ENCODE peak calls at places on chromosomes 11 and 22, in five cellular contexts. B is MM.1S, R is HCT116, V is neural progenitor cell, Y is fibroblast of lung. E is an unnamed sample.
A peak's percentile ranks its signal among the peaks of the same experiment; 100 is the strongest.

GRCh38 chr11:134686418-134686817 is 274.4 kb upstream of the B3GAT1 start:
- DNase-seq in B (no peak), R (no peak), V (peak; percentile 63), Y (no peak), E (no peak)

GRCh38 chr22:43991316-43992020 is 32.6 kb upstream of the PARVB start:
- DNase-seq in B (no peak), R (no peak), V (no peak), Y (no peak), E (no peak)

GRCh38 chr22:44845191-44845590 is 92.8 kb downstream of the ARHGAP8 start:
- DNase-seq in B (no peak), R (no peak), V (no peak), Y (no peak), E (peak; percentile 55)

GRCh38 chr11:94730153-94730552 is 38.0 kb upstream of the AMOTL1 start:
- DNase-seq in B (no peak), R (no peak), V (no peak), Y (no peak), E (no peak)

GRCh38 chr11:132942611-132943324 is 589.5 kb downstream of the OPCML start:
- DNase-seq in B (no peak), R (no peak), V (peak; percentile 57), Y (no peak), E (no peak)

GRCh38 chr22:23608583-23608982 is 23.5 kb downstream of the DRICH1 start:
- DNase-seq in B (no peak), R (no peak), V (peak; percentile 88), Y (peak; percentile 20), E (peak; percentile 89)

GRCh38 chr11:60168306-60168705 is 14.6 kb downstream of the MS4A6A start:
- DNase-seq in B (no peak), R (no peak), V (no peak), Y (no peak), E (no peak)

GRCh38 chr22:22745225-22746060 is 101.0 kb downstream of the GGTLC2 start:
- DNase-seq in B (peak; percentile 72), R (no peak), V (peak; percentile 71), Y (no peak), E (no peak)

GRCh38 chr22:49284931-49285330 is 542.7 kb downstream of the BRD1 start:
- DNase-seq in B (no peak), R (no peak), V (no peak), Y (no peak), E (no peak)

GRCh38 chr22:20526628-20527355 is 19.4 kb downstream of the MED15 start:
- DNase-seq in B (no peak), R (no peak), V (no peak), Y (peak; percentile 86), E (peak; percentile 84)

GRCh38 chr11:124762077-124762623 is at the start of gene ESAM:
- DNase-seq in B (peak; percentile 81), R (no peak), V (peak; percentile 72), Y (no peak), E (no peak)

GRCh38 chr11:122882189-122882808 is at the start of gene JHY:
- DNase-seq in B (no peak), R (no peak), V (no peak), Y (no peak), E (no peak)

GRCh38 chr11:94525933-94526332 is 13.7 kb downstream of the C11orf97 start:
- DNase-seq in B (no peak), R (no peak), V (peak; percentile 57), Y (peak; percentile 79), E (no peak)

GRCh38 chr11:64870176-64870892 is 8.1 kb downstream of the EHD1 start:
- DNase-seq in B (no peak), R (no peak), V (peak; percentile 18), Y (peak; percentile 81), E (peak; percentile 97)

GRCh38 chr11:119144825-119145476 is 3.9 kb upstream of the ABCG4 start:
- DNase-seq in B (peak; percentile 63), R (peak; percentile 78), V (peak; percentile 88), Y (peak; percentile 71), E (peak; percentile 96)

GRCh38 chr11:71163371-71163770 is 89.0 kb downstream of the SHANK2 start:
- DNase-seq in B (no peak), R (no peak), V (no peak), Y (no peak), E (no peak)

GRCh38 chr11:96388891-96389603 is 665 bp downstream of the CCDC82 start:
- DNase-seq in B (peak; percentile 38), R (peak; percentile 18), V (peak; percentile 91), Y (peak; percentile 65), E (no peak)

GRCh38 chr11:33018005-33018404 is 2.3 kb downstream of the DEPDC7 start:
- DNase-seq in B (no peak), R (no peak), V (no peak), Y (no peak), E (no peak)

GRCh38 chr11:14854057-14854456 is 38.0 kb downstream of the CYP2R1 start:
- DNase-seq in B (no peak), R (no peak), V (no peak), Y (no peak), E (no peak)

GRCh38 chr11:110069158-110069737 is 23.9 kb upstream of the ZC3H12C start:
- DNase-seq in B (no peak), R (peak; percentile 3), V (no peak), Y (peak; percentile 69), E (peak; percentile 77)

GRCh38 chr11:94658386-94658785 is 91.2 kb downstream of the PIWIL4 start:
- DNase-seq in B (no peak), R (no peak), V (no peak), Y (no peak), E (no peak)

GRCh38 chr11:112620621-112621394 is 340.4 kb upstream of the NCAM1 start:
- DNase-seq in B (no peak), R (peak; percentile 13), V (no peak), Y (peak; percentile 45), E (peak; percentile 21)

GRCh38 chr11:116454951-116455350 is 317.8 kb downstream of the BUD13 start:
- DNase-seq in B (no peak), R (no peak), V (no peak), Y (no peak), E (no peak)

GRCh38 chr11:24509114-24509513 is 12.3 kb downstream of the LUZP2 start:
- DNase-seq in B (peak; percentile 25), R (no peak), V (no peak), Y (peak; percentile 17), E (no peak)

GRCh38 chr11:126109941-126110731 is 47.5 kb upstream of the CDON start:
- DNase-seq in B (no peak), R (no peak), V (no peak), Y (peak; percentile 83), E (peak; percentile 94)

GRCh38 chr22:37202706-37203105 is 9.6 kb downstream of the SSTR3 start:
- DNase-seq in B (no peak), R (no peak), V (no peak), Y (no peak), E (peak; percentile 63)

GRCh38 chr11:79314906-79315689 is 125.7 kb downstream of the TENM4 start:
- DNase-seq in B (peak; percentile 11), R (no peak), V (peak; percentile 76), Y (peak; percentile 27), E (no peak)

GRCh38 chr22:22855617-22856308 is 31.9 kb upstream of the IGLL5 start:
- DNase-seq in B (peak; percentile 37), R (no peak), V (peak; percentile 54), Y (no peak), E (no peak)

GRCh38 chr22:40400173-40400572 is 29.8 kb downstream of the SGSM3 start:
- DNase-seq in B (no peak), R (no peak), V (no peak), Y (no peak), E (no peak)

GRCh38 chr11:134536219-134536618 is 124.2 kb upstream of the B3GAT1 start:
- DNase-seq in B (no peak), R (no peak), V (no peak), Y (no peak), E (no peak)

GRCh38 chr11:133522344-133522743 is 10.0 kb downstream of the OPCML start:
- DNase-seq in B (no peak), R (no peak), V (no peak), Y (no peak), E (no peak)

GRCh38 chr11:2267871-2268825 is 2.2 kb downstream of the ASCL2 start:
- DNase-seq in B (no peak), R (no peak), V (no peak), Y (no peak), E (peak; percentile 76)

GRCh38 chr11:28542556-28542955 is 434.4 kb downstream of the METTL15 start:
- DNase-seq in B (no peak), R (no peak), V (no peak), Y (no peak), E (no peak)

GRCh38 chr11:122040476-122040875 is 75.5 kb downstream of the BLID start:
- DNase-seq in B (no peak), R (no peak), V (no peak), Y (peak; percentile 37), E (no peak)

GRCh38 chr22:39422101-39422500 is 22.5 kb downstream of the TAB1 start:
- DNase-seq in B (no peak), R (no peak), V (no peak), Y (no peak), E (peak; percentile 45)

GRCh38 chr22:41411021-41411851 is 29.5 kb downstream of the TEF start:
- DNase-seq in B (no peak), R (no peak), V (peak; percentile 21), Y (no peak), E (peak; percentile 73)

GRCh38 chr22:38732251-38732815 is 23.5 kb downstream of the SUN2 start:
- DNase-seq in B (peak; percentile 5), R (no peak), V (no peak), Y (no peak), E (peak; percentile 90)

GRCh38 chr11:65496304-65497140 is 2.3 kb upstream of the MALAT1 start:
- DNase-seq in B (no peak), R (no peak), V (no peak), Y (peak; percentile 48), E (peak; percentile 38)

GRCh38 chr11:10263929-10264328 is 30.1 kb downstream of the SBF2 start:
- DNase-seq in B (no peak), R (no peak), V (no peak), Y (peak; percentile 89), E (peak; percentile 47)
- H3K4me3 ChIP-seq in B (no peak overlapping the region), R (no peak overlapping the region), V (no peak overlapping the region), Y (no peak overlapping the region), E (no peak overlapping the region)

GRCh38 chr11:69918231-69918937 is 99.2 kb upstream of the FGF3 start:
- DNase-seq in B (no peak), R (no peak), V (no peak), Y (no peak), E (peak; percentile 37)
- H4K20me1 ChIP-seq in B (no peaks in the 10 kb centered on the region), R (no peaks in the 10 kb centered on the region), V (no peaks in the 10 kb centered on the region), Y (no peaks in the 10 kb centered on the region), E (no peaks in the 10 kb centered on the region)

DNA sequence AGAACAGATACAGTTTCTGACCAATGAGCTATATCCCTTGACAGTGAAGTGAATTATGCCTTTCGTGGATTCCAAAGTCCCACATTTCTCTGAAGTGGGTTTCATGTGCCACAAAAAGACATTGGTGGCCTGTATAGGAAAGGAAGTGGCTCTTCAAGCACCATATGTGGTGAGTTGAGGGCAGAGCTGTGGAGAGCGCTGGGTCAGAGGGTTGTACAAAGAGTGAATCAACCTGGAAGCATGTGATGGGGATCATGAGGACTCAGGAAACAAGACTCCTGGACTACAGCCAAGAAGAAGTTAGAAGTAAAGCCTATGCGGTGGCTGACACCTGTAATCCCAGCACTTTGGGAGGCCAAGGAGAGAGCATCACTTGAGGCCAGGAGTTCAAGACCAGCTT is 579 bp upstream of the SLC5A4 start:
- DNase-seq in B (no peak), R (no peak), V (no peak), Y (peak; percentile 1), E (no peak)
- H3K4me2 ChIP-seq in B (no peak overlapping the region), R (no peak overlapping the region), V (no peak overlapping the region), Y (no peak overlapping the region), E (no peak overlapping the region)

GRCh38 chr11:75667268-75667830 is 1.5 kb downstream of the MAP6 start:
- DNase-seq in B (no peak), R (no peak), V (peak; percentile 64), Y (peak; percentile 24), E (peak; percentile 91)
- H3K4me3 ChIP-seq in B (no peak overlapping the region), R (no peak overlapping the region), V (peak overlapping the region; percentile 76), Y (no peak overlapping the region), E (peak overlapping the region; percentile 57)

GRCh38 chr11:77789731-77790476 is 30.6 kb downstream of the RSF1 start:
- DNase-seq in B (no peak), R (no peak), V (no peak), Y (no peak), E (peak; percentile 29)
- H4K20me1 ChIP-seq in B (peaks cover 14% of the 10 kb centered on the region), R (peaks cover 11% of the 10 kb centered on the region), V (peaks cover 49% of the 10 kb centered on the region), Y (no peaks in the 10 kb centered on the region), E (peaks cover 76% of the 10 kb centered on the region)

E was measured in osteoblast.